ENCODE peak calls at places on chromosomes 11 and 22, in seven cellular contexts. D, Z, E, L, U, I and N are unnamed samples.

GRCh38 chr22:19761500-19762314 is 1.1 kb downstream of the TBX1 start:
- DNase-seq in E (peak; percentile 71), U (no peak), L (peak; percentile 35), I (no peak), Z (no peak), D (no peak), N (no peak)

GRCh38 chr11:127816959-127817358 is 770.4 kb downstream of the ETS1 start:
- DNase-seq in U (no peak), L (no peak), D (no peak), I (no peak), Z (no peak), E (no peak), N (no peak)

GRCh38 chr22:24067587-24068376 is 56.7 kb downstream of the CABIN1 start:
- DNase-seq in E (no peak), I (no peak), Z (no peak), D (no peak), L (no peak), U (no peak), N (no peak)

GRCh38 chr11:1510928-1511327 is 24.3 kb upstream of the MOB2 start:
- DNase-seq in D (no peak), Z (no peak), L (no peak), I (no peak), U (no peak), E (no peak), N (no peak)

GRCh38 chr11:23605001-23605400 is 744.7 kb upstream of the CCDC179 start:
- DNase-seq in L (no peak), Z (no peak), E (no peak), D (no peak), U (no peak), I (no peak), N (no peak)

GRCh38 chr11:69367211-69367964 is 73.4 kb downstream of the MYEOV start:
- DNase-seq in U (no peak), L (no peak), E (no peak), D (no peak), I (peak; percentile 29), Z (no peak), N (no peak)

GRCh38 chr22:47090591-47091240 is 328.3 kb downstream of the TBC1D22A start:
- DNase-seq in E (peak; percentile 59), I (peak; percentile 62), D (no peak), U (no peak), L (no peak), Z (no peak), N (no peak)

GRCh38 chr11:66232769-66233168 is 35.7 kb upstream of the RAB1B start:
- DNase-seq in Z (no peak), E (no peak), L (no peak), D (no peak), U (no peak), I (no peak), N (no peak)

GRCh38 chr11:9739108-9739507 is 75.2 kb downstream of the SWAP70 start:
- DNase-seq in U (no peak), D (no peak), E (no peak), I (no peak), Z (no peak), L (no peak), N (no peak)

GRCh38 chr11:9738700-9739099 is 74.8 kb downstream of the SWAP70 start:
- DNase-seq in Z (no peak), E (no peak), L (no peak), U (no peak), I (no peak), D (no peak), N (no peak)

GRCh38 chr11:9738126-9738525 is 74.2 kb downstream of the SWAP70 start:
- DNase-seq in Z (no peak), D (no peak), L (no peak), E (no peak), I (no peak), U (no peak), N (no peak)

GRCh38 chr11:9740202-9740881 is 76.5 kb downstream of the SWAP70 start:
- DNase-seq in I (no peak), L (no peak), D (no peak), U (no peak), E (no peak), Z (no peak), N (no peak)

DNA sequence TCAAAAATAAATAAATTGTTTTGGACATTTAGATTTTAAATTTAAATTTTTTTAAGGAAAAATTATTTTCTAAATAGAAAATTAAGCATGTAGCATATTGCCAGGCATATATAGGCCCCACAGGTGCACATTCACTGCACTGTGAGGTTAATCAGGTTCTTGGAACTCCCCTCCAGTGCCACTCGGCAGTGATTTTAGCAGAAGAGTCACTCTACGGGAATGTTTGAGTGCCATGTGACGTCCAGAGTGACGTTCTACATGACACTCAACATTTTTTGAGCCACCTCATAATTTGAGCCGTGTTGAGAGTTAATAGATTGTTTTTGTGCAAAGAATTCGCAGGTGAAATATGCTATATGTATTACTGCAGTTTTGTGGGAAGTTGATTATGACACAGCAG is 77.4 kb downstream of the SWAP70 start:
- DNase-seq in E (no peak), I (no peak), L (no peak), Z (no peak), U (no peak), D (no peak), N (no peak)
- TF ChIP-seq POLR2AphosphoS5 in E (no peak), I (no peak), L (no peak), Z (no peak), U (no peak), D (no peak), N (no peak)

GRCh38 chr22:37631448-37632173 is 7.9 kb upstream of the SH3BP1 start:
- DNase-seq in Z (no peak), U (no peak), D (no peak), E (no peak), L (peak; percentile 36), I (no peak), N (no peak)

GRCh38 chr22:37633082-37633692 is 6.3 kb upstream of the SH3BP1 start:
- DNase-seq in E (no peak), L (no peak), D (peak; percentile 74), Z (peak; percentile 91), I (no peak), U (no peak), N (peak; percentile 92)

GRCh38 chr22:37630839-37631435 is 8.5 kb upstream of the SH3BP1 start:
- DNase-seq in Z (no peak), I (no peak), E (peak; percentile 50), U (no peak), D (no peak), L (peak; percentile 59), N (no peak)

GRCh38 chr22:37633693-37634504 is 5.6 kb upstream of the SH3BP1 start:
- DNase-seq in E (peak; percentile 79), L (peak; percentile 85), D (peak; percentile 60), I (peak; percentile 70), Z (peak; percentile 91), U (peak; percentile 91), N (peak; percentile 93)

DNA sequence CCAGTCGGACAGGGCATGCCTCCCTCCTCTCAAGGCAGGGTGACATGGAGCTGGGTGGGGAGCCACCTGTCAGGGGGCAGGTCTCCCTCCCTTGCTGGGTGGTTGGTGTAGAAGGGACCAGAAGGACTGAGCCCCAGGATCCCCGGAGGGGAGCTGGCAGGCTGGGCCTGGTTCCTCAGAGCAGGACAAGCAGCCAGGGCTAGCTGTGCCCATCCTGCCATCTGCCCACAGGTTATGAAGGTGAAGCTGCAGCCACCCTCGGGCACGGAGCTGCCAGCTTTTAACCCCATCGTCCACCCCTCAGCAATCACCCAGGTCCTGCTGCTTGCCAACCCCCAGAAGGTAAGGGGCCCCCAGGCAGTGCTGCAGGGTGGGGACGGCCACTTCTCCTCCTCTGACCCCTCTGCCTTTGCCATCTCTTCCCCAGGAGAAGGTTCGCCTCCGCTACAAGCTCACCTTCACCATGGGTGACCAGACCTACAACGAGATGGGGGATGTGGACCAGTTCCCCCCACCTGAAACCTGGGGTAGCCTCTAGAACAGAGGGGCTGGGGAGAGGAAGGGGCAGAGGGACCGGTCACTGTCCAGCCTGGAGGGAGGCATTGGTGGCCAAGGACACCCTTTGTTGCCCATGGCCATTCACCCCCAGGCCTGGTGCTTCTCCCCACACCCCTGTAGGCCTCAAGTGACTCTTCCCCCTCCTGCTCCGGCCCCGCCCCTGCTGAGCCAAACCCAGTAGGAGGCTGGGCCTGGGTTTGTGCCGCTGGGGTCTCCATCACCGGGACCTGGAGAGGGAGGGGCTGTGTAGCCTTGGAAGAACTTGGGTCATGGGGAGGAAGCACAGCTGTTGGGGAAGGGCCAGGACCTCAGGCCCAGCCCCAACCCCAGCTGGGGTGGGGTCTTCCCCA is 7.0 kb upstream of the SH3BP1 start:
- DNase-seq in I (no peak), U (no peak), D (no peak), E (no peak), L (no peak), Z (peak; percentile 70), N (peak; percentile 73)
- TF ChIP-seq TAF1 in I (no peak), U (no peak), D (no peak), E (no peak), L (no peak), Z (no peak), N (no peak)

DNA sequence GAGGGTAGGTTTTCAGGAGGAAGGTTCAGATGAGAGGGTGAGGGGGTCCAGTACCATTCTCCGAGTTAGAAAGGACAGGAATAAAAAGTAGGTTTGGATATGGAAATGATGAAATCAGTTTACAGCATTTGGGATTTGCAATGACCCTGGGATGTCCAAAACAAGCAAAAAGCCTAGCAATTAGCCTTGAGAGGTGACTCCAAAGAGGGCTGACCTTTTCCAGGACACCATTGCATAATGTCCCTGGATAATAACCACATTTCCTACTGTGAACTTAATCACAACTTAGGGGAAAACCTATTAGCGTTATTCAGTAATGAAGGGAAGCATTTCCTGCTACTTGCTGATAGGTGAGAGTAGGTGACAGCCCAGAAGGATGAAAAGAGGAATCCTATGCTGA is 101.4 kb upstream of the ARHGAP42 start:
- DNase-seq in I (no peak), L (no peak), Z (no peak), U (no peak), D (no peak), E (no peak), N (no peak)
- TF ChIP-seq POLR2AphosphoS5 in I (no peak), L (no peak), Z (no peak), U (no peak), D (no peak), E (no peak), N (no peak)

DNA sequence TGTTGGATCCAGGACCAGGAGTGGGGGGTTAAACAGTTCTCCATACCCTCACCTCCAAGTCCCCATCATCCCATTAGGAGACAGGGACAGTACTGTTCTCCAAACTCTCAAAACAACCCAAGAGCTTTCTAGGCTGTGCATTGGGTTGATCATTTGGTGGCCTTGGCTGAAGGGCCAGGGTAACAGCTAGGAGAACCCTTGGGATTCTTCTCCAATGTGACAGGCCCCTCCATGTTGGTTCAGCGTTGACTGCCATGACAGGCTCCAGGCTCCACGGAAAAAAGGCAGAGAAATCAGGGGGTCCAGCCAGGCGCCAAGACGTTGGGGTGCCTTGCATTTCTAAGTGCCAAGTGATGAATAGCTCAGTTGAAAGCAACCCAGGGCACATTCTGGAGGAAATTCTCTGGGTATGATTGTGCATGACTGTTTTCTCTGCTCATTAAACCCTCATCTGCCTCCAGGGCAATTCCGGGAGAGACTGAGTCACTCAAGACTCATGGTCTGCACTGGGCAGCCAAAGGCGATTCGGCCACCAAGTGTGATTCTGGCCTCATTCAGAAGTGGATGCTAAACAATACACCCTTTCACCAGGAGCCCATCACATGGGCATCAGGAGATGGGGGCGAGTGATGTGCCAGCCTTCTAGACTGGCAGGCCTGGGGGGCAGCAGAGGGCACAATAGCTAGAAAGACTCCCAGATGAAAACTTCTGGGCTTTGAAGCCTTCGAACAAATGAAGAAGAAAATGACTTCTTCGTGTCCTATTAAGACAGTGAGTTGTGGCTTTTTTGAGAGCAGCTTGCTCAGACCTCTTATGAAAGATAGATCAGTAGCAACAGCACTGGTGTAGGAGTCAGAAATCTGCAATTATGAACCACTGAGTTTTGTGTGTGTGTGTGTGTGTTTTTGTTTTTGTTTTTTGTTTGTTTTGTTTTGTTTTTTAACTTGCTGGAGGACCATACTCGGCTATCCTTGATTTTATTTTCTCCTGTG is 27.7 kb downstream of the CD44 start:
- DNase-seq in D (no peak), Z (no peak), E (no peak), L (no peak), U (no peak), I (no peak), N (no peak)
- TF ChIP-seq TAF1 in D (peak; percentile 12), Z (no peak), E (no peak), L (no peak), U (no peak), I (no peak), N (no peak)

GRCh38 chr11:2892215-2893020 is 6.8 kb upstream of the CDKN1C start:
- DNase-seq in E (peak; percentile 81), L (no peak), D (no peak), Z (peak; percentile 82), U (peak; percentile 92), I (peak; percentile 91), N (peak; percentile 78)
- TF ChIP-seq POLR2AphosphoS5 in E (no peak), L (no peak), D (no peak), Z (no peak), U (no peak), I (peak; percentile 25), N (no peak)